ENCODE peak calls at places on chromosomes 2 and 18, in four cellular contexts. Y is H1, O is HepG2, Z is GM12878. I is an unnamed sample.

GRCh38 chr18:63683152-63683551 is 19.6 kb upstream of the SERPINB11 start:
- DNase-seq in Z (no peak), Y (no peak), O (no peak), I (peak; percentile 54)

GRCh38 chr2:234702731-234703225 is 205.9 kb upstream of the ARL4C start:
- DNase-seq in O (peak; percentile 42), Z (no peak), Y (no peak), I (no peak)

GRCh38 chr2:23495661-23496114 is 110.7 kb downstream of the KLHL29 start:
- DNase-seq in Z (no peak), O (no peak), Y (no peak), I (no peak)

GRCh38 chr2:25829377-25829704 is 48.9 kb downstream of the ASXL2 start:
- DNase-seq in Y (no peak), Z (no peak), O (peak; percentile 28), I (no peak)

GRCh38 chr2:197497301-197497700 is 2.3 kb downstream of the HSPD1 start:
- DNase-seq in O (no peak), Y (no peak), Z (no peak), I (no peak)

GRCh38 chr2:20507166-20507692 is 60.4 kb downstream of the RHOB start:
- DNase-seq in Z (peak; percentile 62), O (no peak), Y (no peak), I (no peak)

GRCh38 chr2:188695953-188696352 is 278.2 kb upstream of the COL3A1 start:
- DNase-seq in O (no peak), Z (no peak), Y (no peak), I (no peak)

GRCh38 chr2:171553858-171554257 is 31.6 kb downstream of the CYBRD1 start:
- DNase-seq in Z (no peak), Y (no peak), O (peak; percentile 94), I (no peak)

GRCh38 chr2:2291500-2292260 is 39.4 kb downstream of the MYT1L start:
- DNase-seq in Y (peak; percentile 76), O (no peak), Z (no peak), I (peak; percentile 33)

GRCh38 chr2:37652199-37652640 is 19.2 kb downstream of the CDC42EP3 start:
- DNase-seq in O (no peak), Y (no peak), Z (no peak), I (no peak)

GRCh38 chr2:201984800-201985525 is 48.7 kb upstream of the FZD7 start:
- DNase-seq in O (no peak), Z (no peak), Y (no peak), I (no peak)

GRCh38 chr2:129441610-129442009 is 537.9 kb upstream of the RAB6C start:
- DNase-seq in Y (no peak), O (no peak), Z (no peak), I (no peak)

GRCh38 chr18:35116784-35117318 is 75.6 kb downstream of the MAPRE2 start:
- DNase-seq in Z (no peak), O (no peak), Y (no peak), I (no peak)

GRCh38 chr2:217935901-217936684 is 66.7 kb downstream of the TNS1 start:
- DNase-seq in O (no peak), Z (no peak), Y (no peak), I (no peak)

GRCh38 chr18:57125627-57126026 is 21.3 kb upstream of the BOD1L2 start:
- DNase-seq in O (no peak), Y (no peak), Z (no peak), I (no peak)

GRCh38 chr18:25798026-25798537 is 292.3 kb downstream of the SS18 start:
- DNase-seq in O (no peak), Y (no peak), Z (no peak), I (no peak)

GRCh38 chr18:3012306-3012919 is 531 bp downstream of the LPIN2 start:
- DNase-seq in Y (peak; percentile 70), O (no peak), Z (no peak), I (no peak)

GRCh38 chr2:140401056-140401455 is 1620.9 kb upstream of the NXPH2 start:
- DNase-seq in Z (no peak), O (no peak), Y (no peak), I (no peak)

GRCh38 chr2:88054300-88055048 is 1.1 kb downstream of the KRCC1 start:
- DNase-seq in Y (no peak), O (no peak), Z (no peak), I (no peak)

GRCh38 chr2:237423891-237424290 is 9.9 kb upstream of the COL6A3 start:
- DNase-seq in O (no peak), Y (no peak), Z (no peak), I (no peak)

GRCh38 chr18:51128533-51128932 is 68.9 kb downstream of the MEX3C start:
- DNase-seq in O (no peak), Z (no peak), Y (no peak), I (no peak)

GRCh38 chr18:6132751-6133368 is 237.5 kb upstream of the TMEM200C start:
- DNase-seq in Z (no peak), Y (no peak), O (no peak), I (no peak)

GRCh38 chr2:221276033-221276432 is 296.1 kb downstream of the EPHA4 start:
- DNase-seq in Y (no peak), O (no peak), Z (no peak), I (no peak)

GRCh38 chr2:160109939-160110673 is 47.7 kb upstream of the PLA2R1 start:
- DNase-seq in Z (no peak), O (peak; percentile 62), Y (no peak), I (peak; percentile 58)

GRCh38 chr2:85872536-85873161 is 16.1 kb downstream of the ST3GAL5 start:
- DNase-seq in Y (peak; percentile 55), Z (no peak), O (no peak), I (no peak)

GRCh38 chr2:160703648-160704585 is 210.3 kb upstream of the RBMS1 start:
- DNase-seq in Y (no peak), Z (peak; percentile 57), O (no peak), I (peak; percentile 75)

GRCh38 chr18:7871560-7872456 is 304.7 kb downstream of the PTPRM start:
- DNase-seq in Y (no peak), Z (no peak), O (peak; percentile 49), I (no peak)

GRCh38 chr2:88429929-88430328 is 22.6 kb downstream of the FOXI3 start:
- DNase-seq in Z (no peak), Y (no peak), O (no peak), I (no peak)

GRCh38 chr18:7941533-7941932 is 374.4 kb downstream of the PTPRM start:
- DNase-seq in Z (no peak), Y (no peak), O (no peak), I (no peak)

GRCh38 chr2:209383212-209383611 is 40.6 kb upstream of the MAP2 start:
- DNase-seq in Z (no peak), Y (no peak), O (peak; percentile 37), I (no peak)

GRCh38 chr2:197031805-197032204 is 105.3 kb upstream of the PGAP1 start:
- DNase-seq in O (no peak), Y (no peak), Z (no peak), I (no peak)

GRCh38 chr2:200670313-200670712 is 84.5 kb downstream of the AOX1 start:
- DNase-seq in Y (no peak), Z (no peak), O (no peak), I (no peak)

GRCh38 chr2:38592951-38593350 is 9.8 kb downstream of the HNRNPLL start:
- DNase-seq in Y (no peak), O (no peak), Z (no peak), I (no peak)

GRCh38 chr2:122019729-122020128 is 264.3 kb downstream of the TSN start:
- DNase-seq in O (no peak), Z (no peak), Y (no peak), I (no peak)

GRCh38 chr2:191889924-191890323 is 43.0 kb upstream of the CAVIN2 start:
- DNase-seq in O (no peak), Y (no peak), Z (no peak), I (no peak)

GRCh38 chr2:191895195-191895594 is 48.3 kb upstream of the CAVIN2 start:
- DNase-seq in Z (no peak), O (no peak), Y (no peak), I (no peak)

GRCh38 chr2:191895743-191896142 is 48.9 kb upstream of the CAVIN2 start:
- DNase-seq in Y (no peak), Z (no peak), O (no peak), I (no peak)

GRCh38 chr2:191894681-191895147 is 47.8 kb upstream of the CAVIN2 start:
- DNase-seq in O (no peak), Y (no peak), Z (no peak), I (no peak)

GRCh38 chr2:191892391-191892790 is 45.5 kb upstream of the CAVIN2 start:
- DNase-seq in O (no peak), Y (no peak), Z (no peak), I (no peak)
- TF ChIP-seq SUZ12 in O (no peak), Y (no peak), Z (no peak), I (no peak)

DNA sequence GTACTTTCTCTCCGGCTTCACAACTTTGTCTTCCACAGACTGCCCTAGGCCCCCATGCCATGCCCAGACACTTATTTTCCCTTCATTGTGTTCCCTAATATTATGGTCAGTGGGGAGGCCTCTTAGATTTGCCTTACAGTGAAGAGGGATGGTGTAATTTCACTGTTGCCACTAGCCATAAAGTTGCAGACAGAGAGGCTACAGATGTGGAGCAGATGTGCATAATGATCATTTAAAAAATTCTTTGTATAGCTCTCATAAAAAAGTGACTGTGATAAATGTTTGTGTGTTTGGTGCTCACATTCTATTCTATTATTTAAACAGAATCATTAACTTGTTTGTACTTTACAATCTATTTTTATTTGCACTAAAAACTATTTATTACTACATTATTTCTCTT is 67.5 kb upstream of the FN1 start:
- DNase-seq in O (no peak), Y (no peak), Z (no peak), I (no peak)
- H3K9ac ChIP-seq in O (no peak overlapping the region), Y (no peak overlapping the region), Z (no peak overlapping the region), I (no peak overlapping the region)

GRCh38 chr2:102029952-102030351 is 38.2 kb downstream of the IL1R2 start:
- DNase-seq in Y (no peak), Z (no peak), O (no peak), I (no peak)

GRCh38 chr2:102029405-102029804 is 37.6 kb downstream of the IL1R2 start:
- DNase-seq in O (no peak), Z (no peak), Y (no peak), I (no peak)

GRCh38 chr2:102028470-102028869 is 36.7 kb downstream of the IL1R2 start:
- DNase-seq in Z (no peak), Y (no peak), O (no peak), I (no peak)

GRCh38 chr2:102030855-102031527 is 39.2 kb downstream of the IL1R2 start:
- DNase-seq in O (peak; percentile 96), Y (no peak), Z (no peak), I (no peak)

GRCh38 chr2:102030502-102030854 is 38.7 kb downstream of the IL1R2 start:
- DNase-seq in O (no peak), Y (no peak), Z (no peak), I (no peak)
- H3K4me1 ChIP-seq in O (peaks cover 99% of the 10 kb centered on the region), Y (no peaks in the 10 kb centered on the region), Z (peaks cover 5% of the 10 kb centered on the region), I (peaks cover 2% of the 10 kb centered on the region)

DNA sequence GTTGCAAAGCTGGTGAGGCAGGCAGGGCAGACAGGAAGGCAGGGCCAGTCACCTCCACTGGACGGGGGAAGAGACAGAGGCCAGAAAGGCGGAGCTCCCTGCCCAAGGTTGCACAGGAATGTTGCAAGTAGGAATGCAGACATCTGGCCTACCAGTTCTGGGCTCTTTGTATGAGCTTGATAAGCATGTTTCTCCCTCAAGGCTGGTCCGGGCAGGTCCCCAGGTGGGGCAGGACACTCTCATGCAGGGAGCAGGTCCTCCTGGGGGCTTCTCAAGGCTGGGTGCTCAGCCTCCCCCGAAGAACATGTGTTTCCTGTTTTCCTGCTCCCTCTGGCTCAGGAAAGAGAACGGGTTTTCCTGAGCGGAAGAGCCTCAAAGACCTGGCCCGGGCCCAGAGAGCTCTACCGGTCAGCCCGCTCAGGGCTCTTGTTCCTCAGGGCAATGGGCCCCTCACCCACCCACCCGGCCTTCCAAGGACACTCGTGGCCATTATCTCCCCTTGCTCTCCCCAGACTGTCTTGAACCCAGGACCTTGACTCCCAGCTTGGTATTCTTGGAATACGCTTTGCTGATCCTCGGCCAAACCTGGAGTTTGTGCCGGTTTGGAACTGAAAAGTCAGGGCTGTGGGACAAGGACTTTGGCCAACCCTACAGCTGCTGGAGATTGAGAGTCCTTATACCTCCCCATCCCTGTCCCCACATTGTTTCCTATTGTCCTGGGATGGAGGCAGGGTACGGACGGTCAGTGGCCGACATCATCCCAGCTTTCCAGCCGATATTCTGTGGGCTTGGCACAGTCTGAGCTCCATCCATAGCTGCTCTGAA is 87.7 kb upstream of the HAAO start:
- DNase-seq in Y (no peak), Z (no peak), O (no peak), I (no peak)
- TF ChIP-seq SUZ12 in Y (no peak), Z (no peak), O (no peak), I (no peak)

I was measured in NT2/D1.